ENCODE peak calls at places on chromosomes 5 and 9, in seven cellular contexts. One of them, this sample, is unnamed.

GRCh38 chr9:24381205-24381604 is 164.5 kb downstream of the IZUMO3 start:
- DNase-seq in dorsolateral prefrontal cortex: no peak
- DNase-seq in putamen: no peak
- DNase-seq in nucleus accumbens: no peak
- DNase-seq in Peyer's patch: no peak
- DNase-seq in activated naive CD4-positive, alpha-beta T cell: no peak
- DNase-seq in Daoy: no peak
- DNase-seq in this sample: no peak

GRCh38 chr5:137498736-137499505 is at the start of gene SPOCK1:
- DNase-seq in Peyer's patch: peak
- DNase-seq in nucleus accumbens: peak
- DNase-seq in putamen: peak
- DNase-seq in dorsolateral prefrontal cortex: peak
- DNase-seq in activated naive CD4-positive, alpha-beta T cell: no peak
- DNase-seq in Daoy: peak
- DNase-seq in this sample: peak

GRCh38 chr5:154830219-154830595 is 20.2 kb downstream of the FAXDC2 start:
- DNase-seq in activated naive CD4-positive, alpha-beta T cell: no peak
- DNase-seq in putamen: no peak
- DNase-seq in dorsolateral prefrontal cortex: no peak
- DNase-seq in Daoy: no peak
- DNase-seq in nucleus accumbens: no peak
- DNase-seq in Peyer's patch: no peak
- DNase-seq in this sample: no peak

GRCh38 chr9:26375448-26375847 is 517.2 kb downstream of the CAAP1 start:
- DNase-seq in Peyer's patch: no peak
- DNase-seq in nucleus accumbens: no peak
- DNase-seq in Daoy: no peak
- DNase-seq in dorsolateral prefrontal cortex: no peak
- DNase-seq in putamen: no peak
- DNase-seq in activated naive CD4-positive, alpha-beta T cell: no peak
- DNase-seq in this sample: no peak

GRCh38 chr5:108797396-108797795 is 49.7 kb downstream of the FER start:
- DNase-seq in putamen: no peak
- DNase-seq in nucleus accumbens: no peak
- DNase-seq in activated naive CD4-positive, alpha-beta T cell: no peak
- DNase-seq in dorsolateral prefrontal cortex: no peak
- DNase-seq in Daoy: no peak
- DNase-seq in Peyer's patch: no peak
- DNase-seq in this sample: no peak

GRCh38 chr5:159469496-159470370 is 139.4 kb upstream of the IL12B start:
- DNase-seq in nucleus accumbens: no peak
- DNase-seq in dorsolateral prefrontal cortex: no peak
- DNase-seq in putamen: no peak
- DNase-seq in activated naive CD4-positive, alpha-beta T cell: no peak
- DNase-seq in Daoy: peak
- DNase-seq in Peyer's patch: no peak
- DNase-seq in this sample: no peak

GRCh38 chr5:125550237-125550636 is 803.8 kb upstream of the ZNF608 start:
- DNase-seq in Peyer's patch: no peak
- DNase-seq in Daoy: peak
- DNase-seq in putamen: no peak
- DNase-seq in dorsolateral prefrontal cortex: no peak
- DNase-seq in activated naive CD4-positive, alpha-beta T cell: no peak
- DNase-seq in nucleus accumbens: no peak
- DNase-seq in this sample: no peak

GRCh38 chr5:72847439-72847838 is 31.0 kb downstream of the TNPO1 start:
- DNase-seq in activated naive CD4-positive, alpha-beta T cell: no peak
- DNase-seq in putamen: no peak
- DNase-seq in dorsolateral prefrontal cortex: no peak
- DNase-seq in Daoy: no peak
- DNase-seq in nucleus accumbens: no peak
- DNase-seq in Peyer's patch: no peak
- DNase-seq in this sample: no peak

GRCh38 chr5:62538017-62538942 is 40.3 kb upstream of the LRRC70 start:
- DNase-seq in putamen: no peak
- DNase-seq in Daoy: peak
- DNase-seq in Peyer's patch: no peak
- DNase-seq in nucleus accumbens: no peak
- DNase-seq in activated naive CD4-positive, alpha-beta T cell: no peak
- DNase-seq in dorsolateral prefrontal cortex: no peak
- DNase-seq in this sample: no peak

GRCh38 chr9:69443178-69443577 is 118.2 kb downstream of the ENTREP1 start:
- DNase-seq in putamen: no peak
- DNase-seq in Daoy: no peak
- DNase-seq in activated naive CD4-positive, alpha-beta T cell: no peak
- DNase-seq in Peyer's patch: no peak
- DNase-seq in dorsolateral prefrontal cortex: no peak
- DNase-seq in nucleus accumbens: no peak
- DNase-seq in this sample: no peak

GRCh38 chr5:42799668-42800114 is 12.0 kb downstream of the SELENOP start:
- DNase-seq in nucleus accumbens: no peak
- DNase-seq in putamen: no peak
- DNase-seq in Peyer's patch: no peak
- DNase-seq in Daoy: no peak
- DNase-seq in dorsolateral prefrontal cortex: no peak
- DNase-seq in activated naive CD4-positive, alpha-beta T cell: no peak
- DNase-seq in this sample: no peak

GRCh38 chr5:136810198-136810823 is 445.0 kb upstream of the TRPC7 start:
- DNase-seq in nucleus accumbens: no peak
- DNase-seq in dorsolateral prefrontal cortex: no peak
- DNase-seq in Daoy: peak
- DNase-seq in activated naive CD4-positive, alpha-beta T cell: no peak
- DNase-seq in Peyer's patch: no peak
- DNase-seq in putamen: no peak
- DNase-seq in this sample: no peak

GRCh38 chr5:79030663-79031480 is 38.6 kb downstream of the DMGDH start:
- DNase-seq in putamen: no peak
- DNase-seq in Daoy: no peak
- DNase-seq in activated naive CD4-positive, alpha-beta T cell: no peak
- DNase-seq in dorsolateral prefrontal cortex: no peak
- DNase-seq in nucleus accumbens: no peak
- DNase-seq in Peyer's patch: no peak
- DNase-seq in this sample: no peak

GRCh38 chr9:85248514-85249312 is 493.0 kb downstream of the AGTPBP1 start:
- DNase-seq in dorsolateral prefrontal cortex: no peak
- DNase-seq in Daoy: peak
- DNase-seq in Peyer's patch: no peak
- DNase-seq in putamen: no peak
- DNase-seq in nucleus accumbens: no peak
- DNase-seq in activated naive CD4-positive, alpha-beta T cell: no peak
- DNase-seq in this sample: no peak

GRCh38 chr5:111486055-111486454 is 26.3 kb downstream of the STARD4 start:
- DNase-seq in Daoy: no peak
- DNase-seq in dorsolateral prefrontal cortex: no peak
- DNase-seq in activated naive CD4-positive, alpha-beta T cell: no peak
- DNase-seq in nucleus accumbens: no peak
- DNase-seq in putamen: no peak
- DNase-seq in Peyer's patch: no peak
- DNase-seq in this sample: no peak

GRCh38 chr5:139746691-139747582 is 48.7 kb upstream of the PSD2 start:
- DNase-seq in activated naive CD4-positive, alpha-beta T cell: peak
- DNase-seq in Daoy: peak
- DNase-seq in putamen: no peak
- DNase-seq in dorsolateral prefrontal cortex: peak
- DNase-seq in Peyer's patch: peak
- DNase-seq in nucleus accumbens: no peak
- DNase-seq in this sample: no peak

GRCh38 chr5:33474004-33474403 is 33.2 kb downstream of the TARS1 start:
- DNase-seq in Peyer's patch: no peak
- DNase-seq in putamen: no peak
- DNase-seq in activated naive CD4-positive, alpha-beta T cell: no peak
- DNase-seq in nucleus accumbens: no peak
- DNase-seq in Daoy: no peak
- DNase-seq in dorsolateral prefrontal cortex: no peak
- DNase-seq in this sample: no peak

GRCh38 chr9:14441976-14442651 is 128.2 kb upstream of the NFIB start:
- DNase-seq in putamen: no peak
- DNase-seq in Peyer's patch: no peak
- DNase-seq in dorsolateral prefrontal cortex: no peak
- DNase-seq in nucleus accumbens: no peak
- DNase-seq in Daoy: no peak
- DNase-seq in activated naive CD4-positive, alpha-beta T cell: no peak
- DNase-seq in this sample: no peak

GRCh38 chr9:134720796-134721195 is 79.2 kb downstream of the COL5A1 start:
- DNase-seq in activated naive CD4-positive, alpha-beta T cell: no peak
- DNase-seq in nucleus accumbens: no peak
- DNase-seq in putamen: no peak
- DNase-seq in Peyer's patch: no peak
- DNase-seq in Daoy: no peak
- DNase-seq in dorsolateral prefrontal cortex: no peak
- DNase-seq in this sample: no peak

GRCh38 chr5:11306365-11306764 is 545.3 kb upstream of the DAP start:
- DNase-seq in Peyer's patch: no peak
- DNase-seq in dorsolateral prefrontal cortex: no peak
- DNase-seq in Daoy: no peak
- DNase-seq in putamen: no peak
- DNase-seq in activated naive CD4-positive, alpha-beta T cell: no peak
- DNase-seq in nucleus accumbens: no peak
- DNase-seq in this sample: no peak

GRCh38 chr9:36191290-36191645 is 547 bp downstream of the CLTA start:
- DNase-seq in Peyer's patch: no peak
- DNase-seq in putamen: no peak
- DNase-seq in dorsolateral prefrontal cortex: no peak
- DNase-seq in nucleus accumbens: peak
- DNase-seq in activated naive CD4-positive, alpha-beta T cell: peak
- DNase-seq in Daoy: peak
- DNase-seq in this sample: no peak

GRCh38 chr5:120258123-120258522 is 206.0 kb upstream of the PRR16 start:
- DNase-seq in activated naive CD4-positive, alpha-beta T cell: no peak
- DNase-seq in Peyer's patch: no peak
- DNase-seq in dorsolateral prefrontal cortex: no peak
- DNase-seq in nucleus accumbens: no peak
- DNase-seq in Daoy: no peak
- DNase-seq in putamen: no peak
- DNase-seq in this sample: no peak

GRCh38 chr9:133732351-133733073 is 5.6 kb downstream of the SARDH start:
- DNase-seq in activated naive CD4-positive, alpha-beta T cell: no peak
- DNase-seq in dorsolateral prefrontal cortex: no peak
- DNase-seq in nucleus accumbens: no peak
- DNase-seq in Daoy: no peak
- DNase-seq in putamen: no peak
- DNase-seq in Peyer's patch: no peak
- DNase-seq in this sample: no peak